ENCODE peak calls at places on chromosomes 6 and 20, in five cellular contexts. F is stomach; S is activated CD4-positive, alpha-beta T cell treated with anti-CD3 and anti-CD28 coated beads, Interleukin-2, amount 50 U/mL, for 1 hour; O is SW480; X is activated CD8-positive, alpha-beta memory T cell treated with anti-CD3 and anti-CD28 coated beads, Interleukin-2, amount 50 U/mL, for 4 hours. P is an unnamed sample.

GRCh38 chr6:116287668-116288282 is 8.0 kb upstream of the TSPYL1 start:
- DNase-seq in X (no peak), S (no peak), O (peak; percentile 35), F (no peak), P (peak; percentile 18)

GRCh38 chr6:109183109-109183508 is 87.8 kb downstream of the CEP57L1 start:
- DNase-seq in X (no peak), O (peak; percentile 27), S (no peak), F (no peak), P (no peak)

GRCh38 chr6:12827921-12828320 is 111.4 kb downstream of the PHACTR1 start:
- DNase-seq in S (no peak), O (no peak), X (no peak), F (no peak), P (no peak)

GRCh38 chr20:59646487-59646886 is 42.1 kb downstream of the PHACTR3 start:
- DNase-seq in O (no peak), X (no peak), S (no peak), F (no peak), P (no peak)

GRCh38 chr6:71028236-71028876 is 71.5 kb upstream of the B3GAT2 start:
- DNase-seq in X (no peak), F (no peak), O (no peak), S (no peak), P (no peak)

GRCh38 chr20:17669306-17669931 is 12.6 kb downstream of the RRBP1 start:
- DNase-seq in O (no peak), F (no peak), X (no peak), S (no peak), P (no peak)

GRCh38 chr6:14589192-14589591 is 471.6 kb downstream of the CD83 start:
- DNase-seq in X (no peak), O (no peak), S (no peak), F (no peak), P (no peak)

GRCh38 chr20:16821211-16822089 is 73.3 kb downstream of the OTOR start:
- DNase-seq in O (peak; percentile 46), X (no peak), F (no peak), S (no peak), P (peak; percentile 30)

GRCh38 chr6:148501178-148501590 is 158.5 kb downstream of the SASH1 start:
- DNase-seq in O (peak; percentile 9), F (no peak), X (no peak), S (no peak), P (no peak)

GRCh38 chr6:133610974-133611373 is 277.9 kb upstream of the TCF21 start:
- DNase-seq in O (no peak), S (no peak), F (no peak), X (no peak), P (no peak)

GRCh38 chr6:21390537-21391213 is 202.9 kb upstream of the SOX4 start:
- DNase-seq in X (no peak), F (no peak), O (no peak), S (no peak), P (no peak)

GRCh38 chr6:131206463-131207251 is 71.4 kb downstream of the AKAP7 start:
- DNase-seq in O (no peak), F (no peak), S (no peak), X (no peak), P (no peak)

GRCh38 chr6:156718647-156719394 is 58.4 kb upstream of the ARID1B start:
- DNase-seq in X (no peak), S (no peak), O (no peak), F (peak; percentile 33), P (no peak)

GRCh38 chr6:170449835-170450753 is 103.0 kb downstream of the PSMB1 start:
- DNase-seq in O (no peak), X (no peak), F (no peak), S (no peak), P (no peak)

P was measured in NT2/D1.